ENCODE peak calls at places on chromosome 14, in seven cellular contexts. R is GM12878, N is astrocyte, C is IMR-90, F is fibroblast of lung, Y is GM23248, B is PC-3. I is an unnamed sample.

GRCh38 chr14:88247228-88247627 is 75.8 kb downstream of the KCNK10 start:
- DNase-seq in Y (no peak), B (no peak), N (no peak), R (no peak), C (no peak), F (no peak), I (no peak)

GRCh38 chr14:84036863-84037262 is 1493.1 kb upstream of the FLRT2 start:
- DNase-seq in N (peak; percentile 3), C (peak; percentile 42), R (peak; percentile 3), F (peak; percentile 62), B (peak; percentile 3), Y (no peak), I (peak; percentile 85)

GRCh38 chr14:105487449-105487985 is 831 bp downstream of the CRIP1 start:
- DNase-seq in F (no peak), N (no peak), Y (no peak), B (no peak), C (no peak), R (no peak), I (no peak)

GRCh38 chr14:96511146-96511545 is 9.0 kb downstream of the PAPOLA start:
- DNase-seq in F (no peak), Y (no peak), N (no peak), C (no peak), B (no peak), R (no peak), I (no peak)

GRCh38 chr14:23051482-23051881 is 5.8 kb downstream of the CDH24 start:
- DNase-seq in N (no peak), F (no peak), Y (no peak), B (no peak), R (no peak), C (no peak), I (no peak)

GRCh38 chr14:92323031-92323915 is at the start of gene SLC24A4:
- DNase-seq in R (no peak), Y (peak; percentile 44), N (no peak), C (no peak), F (no peak), B (no peak), I (peak; percentile 36)

GRCh38 chr14:54453252-54453651 is 12.1 kb upstream of the CNIH1 start:
- DNase-seq in N (no peak), R (no peak), F (no peak), Y (no peak), B (no peak), C (no peak), I (no peak)

GRCh38 chr14:85463512-85463911 is 66.4 kb upstream of the FLRT2 start:
- DNase-seq in N (no peak), B (no peak), R (no peak), C (no peak), F (no peak), Y (no peak), I (no peak)

GRCh38 chr14:21205026-21205677 is 49.3 kb upstream of the OR5AU1 start:
- DNase-seq in C (no peak), N (no peak), F (no peak), R (no peak), B (no peak), Y (no peak), I (no peak)

GRCh38 chr14:67495827-67496226 is 7.3 kb upstream of the TMEM229B start:
- DNase-seq in C (no peak), B (no peak), Y (no peak), F (no peak), R (no peak), N (no peak), I (no peak)

GRCh38 chr14:25136811-25137210 is 86.9 kb upstream of the STXBP6 start:
- DNase-seq in R (no peak), F (no peak), B (no peak), Y (no peak), N (no peak), C (no peak), I (no peak)

GRCh38 chr14:42335918-42336317 is 729.2 kb downstream of the LRFN5 start:
- DNase-seq in C (no peak), R (no peak), F (no peak), Y (no peak), B (no peak), N (no peak), I (no peak)

GRCh38 chr14:89340200-89340667 is 76.8 kb downstream of the FOXN3 start:
- DNase-seq in R (no peak), Y (peak; percentile 59), F (peak; percentile 78), B (no peak), N (peak; percentile 39), C (peak; percentile 75), I (peak; percentile 77)

GRCh38 chr14:95048771-95049312 is 108.5 kb downstream of the DICER1 start:
- DNase-seq in C (no peak), N (no peak), F (no peak), B (no peak), Y (no peak), R (no peak), I (no peak)

GRCh38 chr14:58805605-58806358 is 168.0 kb downstream of the DACT1 start:
- DNase-seq in N (peak; percentile 81), F (peak; percentile 63), B (peak; percentile 65), C (peak; percentile 44), R (no peak), Y (no peak), I (peak; percentile 47)

GRCh38 chr14:77119852-77120251 is 21.7 kb downstream of the ZDHHC22 start:
- DNase-seq in B (no peak), Y (no peak), N (no peak), C (no peak), R (no peak), F (no peak), I (no peak)

GRCh38 chr14:40122978-40123648 is 690.9 kb upstream of the FBXO33 start:
- DNase-seq in B (peak; percentile 83), F (no peak), C (no peak), N (peak; percentile 64), R (peak; percentile 20), Y (peak; percentile 58), I (no peak)

DNA sequence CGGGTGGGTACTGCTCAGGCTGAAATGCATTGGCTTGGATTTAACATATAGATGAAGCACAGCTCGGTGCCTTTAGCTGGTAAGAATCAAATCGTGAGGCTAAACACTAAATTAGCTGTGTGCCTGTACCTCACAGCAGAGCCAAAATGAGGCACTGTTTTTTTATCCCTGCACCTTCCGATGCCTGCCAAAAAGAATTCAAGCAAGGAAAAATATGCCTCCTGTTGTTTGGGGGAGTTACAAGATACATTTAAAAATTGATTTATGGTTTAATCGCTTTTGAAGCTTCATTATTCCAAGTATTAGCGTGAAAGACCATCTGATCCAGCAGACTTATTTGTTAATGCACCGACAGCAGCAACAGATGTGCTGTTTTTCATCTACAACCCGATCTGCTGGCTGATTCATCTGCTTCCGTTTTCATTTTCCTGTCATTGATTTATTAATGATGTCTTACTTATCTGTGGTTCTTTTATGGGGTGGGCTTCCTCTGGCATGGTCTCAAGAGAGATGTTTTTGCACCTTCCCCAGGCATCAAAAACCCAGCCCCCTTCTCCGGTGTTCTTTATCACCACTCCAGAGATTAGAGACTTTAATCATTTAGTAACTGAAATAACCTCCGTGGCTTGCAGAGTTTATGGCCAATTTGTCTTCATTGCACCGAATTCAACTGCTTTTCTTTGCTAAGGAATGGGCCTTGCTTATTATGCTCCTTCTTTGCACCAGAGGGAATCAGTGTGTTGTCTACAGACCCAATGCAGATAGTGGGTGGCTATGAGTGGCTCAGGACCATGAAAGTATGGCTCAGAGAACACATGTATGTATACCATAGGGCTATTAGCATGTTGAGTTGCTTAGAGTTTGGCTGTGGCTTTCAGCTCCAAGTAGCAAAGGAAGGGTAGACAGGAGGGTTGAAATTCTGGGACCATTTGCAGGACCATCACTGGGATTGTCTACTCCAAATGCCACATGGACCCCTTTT is 166.9 kb upstream of the TMEM260 start:
- DNase-seq in R (no peak), C (no peak), Y (no peak), N (peak; percentile 4), B (no peak), F (no peak), I (no peak)
- H3K9ac ChIP-seq in R (no peak overlapping the region), C (no peak overlapping the region), Y (no peak overlapping the region), N (no peak overlapping the region), B (no peak overlapping the region), F (no peak overlapping the region), I (no peak overlapping the region)

GRCh38 chr14:71411766-71412165 is 504.5 kb downstream of the PCNX1 start:
- DNase-seq in N (no peak), Y (no peak), B (no peak), F (no peak), R (no peak), C (no peak), I (no peak)
- H3K9me3 ChIP-seq in N (no peaks in the 10 kb centered on the region), Y (no peaks in the 10 kb centered on the region), B (no peaks in the 10 kb centered on the region), F (no peaks in the 10 kb centered on the region), R (peaks cover 2% of the 10 kb centered on the region), C (no peaks in the 10 kb centered on the region), I (no peaks in the 10 kb centered on the region)

DNA sequence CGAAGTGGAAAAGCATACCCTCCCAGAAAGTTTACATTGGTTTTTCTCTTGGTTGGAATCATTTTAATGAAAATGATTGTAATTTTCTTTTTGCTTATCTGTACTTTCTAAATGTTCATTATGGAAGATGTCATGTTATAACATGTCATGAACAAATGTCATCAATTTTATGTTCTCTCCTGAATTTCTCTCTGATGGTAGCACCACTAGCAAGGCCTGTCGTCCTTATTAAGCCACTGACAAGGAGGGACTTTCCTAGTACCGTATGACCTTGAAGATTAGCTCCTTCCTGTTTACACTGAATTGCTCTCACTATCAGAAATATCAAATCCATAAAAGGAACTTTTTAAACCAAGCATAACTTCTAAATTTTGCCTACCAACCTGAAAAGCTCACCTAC is 99.0 kb downstream of the ESR2 start:
- DNase-seq in F (no peak), R (peak; percentile 32), C (peak; percentile 8), Y (no peak), B (no peak), N (no peak), I (no peak)
- H3K9ac ChIP-seq in F (no peak overlapping the region), R (peak overlapping the region; percentile 52), C (no peak overlapping the region), Y (no peak overlapping the region), B (no peak overlapping the region), N (no peak overlapping the region), I (no peak overlapping the region)

GRCh38 chr14:106845286-106846087 is 1319.1 kb downstream of the TMEM121 start:
- DNase-seq in F (no peak), R (peak; percentile 73), C (no peak), Y (no peak), N (no peak), B (peak; percentile 69), I (no peak)

GRCh38 chr14:106842687-106843086 is 1316.3 kb downstream of the TMEM121 start:
- DNase-seq in N (no peak), F (no peak), R (no peak), Y (no peak), B (peak; percentile 34), C (no peak), I (no peak)

GRCh38 chr14:106843376-106843775 is 1317.0 kb downstream of the TMEM121 start:
- DNase-seq in B (no peak), Y (no peak), F (no peak), C (no peak), N (no peak), R (no peak), I (no peak)

GRCh38 chr14:106844608-106845285 is 1318.4 kb downstream of the TMEM121 start:
- DNase-seq in Y (no peak), N (no peak), B (peak; percentile 51), F (no peak), C (no peak), R (no peak), I (no peak)

DNA sequence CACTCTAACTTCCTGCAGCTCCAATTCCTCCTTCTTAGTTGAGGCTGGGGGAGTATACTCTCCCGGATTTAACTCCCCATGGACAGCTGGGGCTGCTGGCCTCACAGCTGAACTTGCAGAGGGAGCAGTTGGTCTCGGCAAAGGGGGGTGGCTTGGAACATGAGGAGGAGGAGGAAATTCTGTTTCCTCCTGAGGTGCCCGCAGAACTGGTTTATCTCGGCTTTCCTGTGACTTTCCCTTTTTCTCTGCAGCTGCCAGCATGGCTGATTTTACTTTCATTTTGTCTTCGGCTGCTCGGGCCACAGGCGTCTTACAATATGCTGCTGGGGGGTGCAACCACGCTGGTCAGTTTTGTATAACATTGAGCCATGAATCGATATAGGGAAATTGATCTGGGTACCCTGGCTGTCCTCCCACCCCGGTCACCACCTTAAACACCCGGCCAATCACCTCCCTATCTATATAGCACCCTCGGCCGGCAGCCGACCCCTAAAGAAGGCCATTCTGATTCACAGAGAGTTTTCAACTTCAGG is 1317.6 kb downstream of the TMEM121 start:
- DNase-seq in Y (no peak), B (peak; percentile 57), N (no peak), C (no peak), F (no peak), R (no peak), I (no peak)
- H3K9me3 ChIP-seq in Y (no peaks in the 10 kb centered on the region), B (no peaks in the 10 kb centered on the region), N (peaks cover 8% of the 10 kb centered on the region), C (peaks cover 17% of the 10 kb centered on the region), F (no peaks in the 10 kb centered on the region), R (no peaks in the 10 kb centered on the region), I (no peaks in the 10 kb centered on the region)

I was measured in adipocyte.